ENCODE peak calls at places on chromosomes 7 and 10, in six cellular contexts. One of them, this sample, is unnamed.

GRCh38 chr7:81780914-81781693 is 11.3 kb upstream of the HGF start:
- DNase-seq in H1: no peak
- DNase-seq in K562: no peak
- DNase-seq in HepG2: no peak
- DNase-seq in GM12878: no peak
- DNase-seq in HCT116: no peak
- DNase-seq in this sample: no peak

GRCh38 chr10:44928462-44928861 is 17.3 kb downstream of the TMEM72 start:
- DNase-seq in H1: no peak
- DNase-seq in HepG2: no peak
- DNase-seq in GM12878: no peak
- DNase-seq in K562: no peak
- DNase-seq in HCT116: no peak
- DNase-seq in this sample: no peak

GRCh38 chr7:114086491-114086905 is 167.7 kb upstream of the PPP1R3A start:
- DNase-seq in HCT116: no peak
- DNase-seq in GM12878: no peak
- DNase-seq in HepG2: no peak
- DNase-seq in K562: no peak
- DNase-seq in H1: peak; percentile 51
- DNase-seq in this sample: peak; percentile 28

GRCh38 chr10:114584419-114584818 is 73.7 kb downstream of the ABLIM1 start:
- DNase-seq in K562: no peak
- DNase-seq in GM12878: no peak
- DNase-seq in H1: no peak
- DNase-seq in HepG2: no peak
- DNase-seq in HCT116: no peak
- DNase-seq in this sample: no peak

GRCh38 chr10:69333205-69333604 is 54.9 kb downstream of the HK1 start:
- DNase-seq in GM12878: no peak
- DNase-seq in H1: peak; percentile 60
- DNase-seq in HepG2: no peak
- DNase-seq in HCT116: no peak
- DNase-seq in K562: no peak
- DNase-seq in this sample: peak; percentile 63

GRCh38 chr10:8539056-8539455 is 484.6 kb downstream of the GATA3 start:
- DNase-seq in K562: no peak
- DNase-seq in H1: no peak
- DNase-seq in HepG2: no peak
- DNase-seq in GM12878: no peak
- DNase-seq in HCT116: no peak
- DNase-seq in this sample: no peak

GRCh38 chr10:47104101-47104707 is 193.0 kb downstream of the PTPN20 start:
- DNase-seq in HepG2: no peak
- DNase-seq in H1: peak; percentile 20
- DNase-seq in GM12878: no peak
- DNase-seq in K562: no peak
- DNase-seq in HCT116: no peak
- DNase-seq in this sample: no peak

GRCh38 chr10:104317195-104318095 is 20.8 kb downstream of the ITPRIP start:
- DNase-seq in HepG2: no peak
- DNase-seq in H1: no peak
- DNase-seq in HCT116: no peak
- DNase-seq in GM12878: no peak
- DNase-seq in K562: no peak
- DNase-seq in this sample: no peak

GRCh38 chr10:97895915-97896314 is 46.3 kb downstream of the GOLGA7B start:
- DNase-seq in HCT116: no peak
- DNase-seq in K562: no peak
- DNase-seq in HepG2: no peak
- DNase-seq in GM12878: no peak
- DNase-seq in H1: no peak
- DNase-seq in this sample: no peak

GRCh38 chr10:69124558-69125121 is 662 bp downstream of the VPS26A start:
- DNase-seq in K562: peak; percentile 20
- DNase-seq in HepG2: peak; percentile 54
- DNase-seq in H1: peak; percentile 55
- DNase-seq in GM12878: no peak
- DNase-seq in HCT116: peak; percentile 26
- DNase-seq in this sample: peak; percentile 28

GRCh38 chr7:88132725-88133124 is 87.1 kb downstream of the SRI start:
- DNase-seq in K562: no peak
- DNase-seq in GM12878: peak; percentile 4
- DNase-seq in HCT116: no peak
- DNase-seq in HepG2: no peak
- DNase-seq in H1: no peak
- DNase-seq in this sample: no peak

GRCh38 chr10:98790817-98791216 is 344.1 kb upstream of the HPS1 start:
- DNase-seq in HepG2: no peak
- DNase-seq in HCT116: peak; percentile 15
- DNase-seq in GM12878: no peak
- DNase-seq in H1: no peak
- DNase-seq in K562: no peak
- DNase-seq in this sample: no peak

GRCh38 chr7:99406557-99406956 is 1.8 kb downstream of the PDAP1 start:
- DNase-seq in H1: no peak
- DNase-seq in K562: no peak
- DNase-seq in GM12878: no peak
- DNase-seq in HCT116: no peak
- DNase-seq in HepG2: no peak
- DNase-seq in this sample: no peak

GRCh38 chr10:47364911-47365310 is 16.7 kb downstream of the RBP3 start:
- DNase-seq in HepG2: no peak
- DNase-seq in H1: no peak
- DNase-seq in GM12878: no peak
- DNase-seq in HCT116: no peak
- DNase-seq in K562: no peak
- DNase-seq in this sample: no peak

GRCh38 chr7:121126801-121127534 is 138.5 kb downstream of the CPED1 start:
- DNase-seq in H1: no peak
- DNase-seq in HepG2: no peak
- DNase-seq in HCT116: peak; percentile 51
- DNase-seq in K562: no peak
- DNase-seq in GM12878: no peak
- DNase-seq in this sample: no peak

GRCh38 chr10:59243611-59244195 is 67.3 kb downstream of the PHYHIPL start:
- DNase-seq in HepG2: no peak
- DNase-seq in GM12878: no peak
- DNase-seq in K562: no peak
- DNase-seq in H1: no peak
- DNase-seq in HCT116: no peak
- DNase-seq in this sample: no peak

GRCh38 chr7:143497008-143497795 is 19.5 kb downstream of the TAS2R41 start:
- DNase-seq in HepG2: no peak
- DNase-seq in H1: no peak
- DNase-seq in K562: no peak
- DNase-seq in HCT116: no peak
- DNase-seq in GM12878: no peak
- DNase-seq in this sample: no peak

GRCh38 chr7:20834656-20835055 is 48.0 kb upstream of the SP8 start:
- DNase-seq in H1: no peak
- DNase-seq in HepG2: no peak
- DNase-seq in K562: peak; percentile 9
- DNase-seq in HCT116: no peak
- DNase-seq in GM12878: no peak
- DNase-seq in this sample: no peak

GRCh38 chr7:105439174-105439893 is 50.6 kb upstream of the SRPK2 start:
- DNase-seq in K562: peak; percentile 52
- DNase-seq in HepG2: peak; percentile 30
- DNase-seq in H1: no peak
- DNase-seq in GM12878: no peak
- DNase-seq in HCT116: no peak
- DNase-seq in this sample: peak; percentile 17
- TF ChIP-seq ATF3 in K562: no peak
- TF ChIP-seq ATF3 in HepG2: no peak
- TF ChIP-seq ATF3 in H1: no peak
- TF ChIP-seq ATF3 in GM12878: no peak
- TF ChIP-seq ATF3 in HCT116: no peak
- TF ChIP-seq ATF3 in this sample: no peak

GRCh38 chr7:51647931-51648351 is 331.3 kb upstream of the COBL start:
- DNase-seq in HCT116: no peak
- DNase-seq in HepG2: peak; percentile 49
- DNase-seq in H1: no peak
- DNase-seq in K562: no peak
- DNase-seq in GM12878: no peak
- DNase-seq in this sample: no peak
- TF ChIP-seq ATF3 in HCT116: no peak
- TF ChIP-seq ATF3 in HepG2: no peak
- TF ChIP-seq ATF3 in H1: no peak
- TF ChIP-seq ATF3 in K562: no peak
- TF ChIP-seq ATF3 in GM12878: no peak
- TF ChIP-seq ATF3 in this sample: no peak

GRCh38 chr7:37208528-37208927 is 240.1 kb downstream of the ELMO1 start:
- DNase-seq in HepG2: peak; percentile 53
- DNase-seq in GM12878: peak; percentile 26
- DNase-seq in HCT116: peak; percentile 43
- DNase-seq in H1: no peak
- DNase-seq in K562: peak; percentile 15
- DNase-seq in this sample: peak; percentile 32
- TF ChIP-seq ATF3 in HepG2: no peak
- TF ChIP-seq ATF3 in GM12878: no peak
- TF ChIP-seq ATF3 in HCT116: no peak
- TF ChIP-seq ATF3 in H1: no peak
- TF ChIP-seq ATF3 in K562: no peak
- TF ChIP-seq ATF3 in this sample: no peak

GRCh38 chr7:157689269-157690057 is 352.7 kb downstream of the DNAJB6 start:
- DNase-seq in GM12878: no peak
- DNase-seq in K562: no peak
- DNase-seq in HCT116: no peak
- DNase-seq in H1: peak; percentile 76
- DNase-seq in HepG2: no peak
- DNase-seq in this sample: no peak

GRCh38 chr7:157691521-157692155 is 354.8 kb downstream of the DNAJB6 start:
- DNase-seq in H1: peak; percentile 67
- DNase-seq in HepG2: no peak
- DNase-seq in GM12878: no peak
- DNase-seq in K562: no peak
- DNase-seq in HCT116: no peak
- DNase-seq in this sample: peak; percentile 21

GRCh38 chr7:157692156-157693011 is 355.6 kb downstream of the DNAJB6 start:
- DNase-seq in K562: no peak
- DNase-seq in GM12878: no peak
- DNase-seq in HCT116: no peak
- DNase-seq in H1: peak; percentile 78
- DNase-seq in HepG2: no peak
- DNase-seq in this sample: peak; percentile 24

GRCh38 chr7:157690058-157690832 is 353.4 kb downstream of the DNAJB6 start:
- DNase-seq in H1: peak; percentile 62
- DNase-seq in HepG2: no peak
- DNase-seq in HCT116: no peak
- DNase-seq in GM12878: no peak
- DNase-seq in K562: no peak
- DNase-seq in this sample: peak; percentile 26

GRCh38 chr7:157690833-157691382 is 354.1 kb downstream of the DNAJB6 start:
- DNase-seq in GM12878: no peak
- DNase-seq in H1: peak; percentile 63
- DNase-seq in HepG2: peak; percentile 7
- DNase-seq in K562: no peak
- DNase-seq in HCT116: peak; percentile 71
- DNase-seq in this sample: peak; percentile 47
- TF ChIP-seq ATF3 in GM12878: no peak
- TF ChIP-seq ATF3 in H1: no peak
- TF ChIP-seq ATF3 in HepG2: no peak
- TF ChIP-seq ATF3 in K562: no peak
- TF ChIP-seq ATF3 in HCT116: no peak
- TF ChIP-seq ATF3 in this sample: no peak

GRCh38 chr7:35801392-35802101 is 690 bp downstream of the SEPTIN7 start:
- DNase-seq in GM12878: no peak
- DNase-seq in K562: peak; percentile 48
- DNase-seq in HCT116: no peak
- DNase-seq in H1: peak; percentile 82
- DNase-seq in HepG2: peak; percentile 32
- DNase-seq in this sample: peak; percentile 67

GRCh38 chr7:35802102-35802466 is 1.2 kb downstream of the SEPTIN7 start:
- DNase-seq in HepG2: no peak
- DNase-seq in H1: no peak
- DNase-seq in K562: no peak
- DNase-seq in HCT116: no peak
- DNase-seq in GM12878: no peak
- DNase-seq in this sample: no peak

GRCh38 chr7:35800718-35801391 is at the start of gene SEPTIN7:
- DNase-seq in HepG2: peak; percentile 96
- DNase-seq in K562: peak; percentile 95
- DNase-seq in HCT116: peak; percentile 97
- DNase-seq in GM12878: peak; percentile 97
- DNase-seq in H1: peak; percentile 97
- DNase-seq in this sample: peak; percentile 99

GRCh38 chr7:35804571-35804970 is 3.7 kb downstream of the SEPTIN7 start:
- DNase-seq in GM12878: no peak
- DNase-seq in K562: no peak
- DNase-seq in HepG2: no peak
- DNase-seq in HCT116: no peak
- DNase-seq in H1: no peak
- DNase-seq in this sample: no peak

GRCh38 chr7:35802649-35803048 is 1.8 kb downstream of the SEPTIN7 start:
- DNase-seq in HepG2: peak; percentile 26
- DNase-seq in GM12878: no peak
- DNase-seq in K562: peak; percentile 18
- DNase-seq in HCT116: no peak
- DNase-seq in H1: no peak
- DNase-seq in this sample: no peak
- TF ChIP-seq ATF3 in HepG2: no peak
- TF ChIP-seq ATF3 in GM12878: no peak
- TF ChIP-seq ATF3 in K562: no peak
- TF ChIP-seq ATF3 in HCT116: no peak
- TF ChIP-seq ATF3 in H1: no peak
- TF ChIP-seq ATF3 in this sample: no peak

This sample was measured in WTC11.